ENCODE peak calls at places on chromosomes 1 and 21, in four cellular contexts. S is body of pancreas, O is ovary, Y is adrenal gland. Q is an unnamed sample.

GRCh38 chr21:43902441-43902840 is 37.4 kb downstream of the AGPAT3 start:
- DNase-seq in S (no peak), O (no peak), Y (peak), Q (no peak)

GRCh38 chr1:238485062-238485905 is 594.6 kb upstream of the ZP4 start:
- DNase-seq in S (no peak), O (no peak), Y (no peak), Q (no peak)

GRCh38 chr1:43985984-43986595 is 5.3 kb upstream of the CCDC24 start:
- DNase-seq in S (no peak), O (no peak), Y (no peak), Q (no peak)

GRCh38 chr21:20445971-20446370 is 552.2 kb upstream of the NCAM2 start:
- DNase-seq in S (no peak), O (no peak), Y (no peak), Q (no peak)

GRCh38 chr1:154599658-154600057 is 8.3 kb downstream of the ADAR start:
- DNase-seq in S (no peak), O (no peak), Y (no peak), Q (no peak)

GRCh38 chr1:109281680-109282496 is 1.1 kb downstream of the PSRC1 start:
- DNase-seq in S (peak), O (peak), Y (no peak), Q (no peak)

GRCh38 chr1:197984273-197984672 is 67.1 kb downstream of the LHX9 start:
- DNase-seq in S (no peak), O (no peak), Y (no peak), Q (no peak)

GRCh38 chr1:180571060-180571831 is 12.5 kb downstream of the OVAAL start:
- DNase-seq in S (no peak), O (no peak), Y (no peak), Q (no peak)

GRCh38 chr1:1358433-1359201 is at the start of gene MXRA8:
- DNase-seq in S (peak), O (peak), Y (peak), Q (peak)

GRCh38 chr1:41827991-41828570 is 90.6 kb downstream of the HIVEP3 start:
- DNase-seq in S (no peak), O (no peak), Y (no peak), Q (no peak)

GRCh38 chr1:31732343-31732742 is 28.5 kb upstream of the COL16A1 start:
- DNase-seq in S (no peak), O (no peak), Y (no peak), Q (no peak)

GRCh38 chr21:32328595-32328994 is 29.9 kb downstream of the MRAP start:
- DNase-seq in S (no peak), O (no peak), Y (no peak), Q (no peak)

GRCh38 chr1:221871056-221871455 is 129.2 kb upstream of the DUSP10 start:
- DNase-seq in S (no peak), O (no peak), Y (no peak), Q (no peak)

GRCh38 chr1:210237981-210238380 is 5.4 kb downstream of the SERTAD4 start:
- DNase-seq in S (no peak), O (peak), Y (no peak), Q (no peak)

GRCh38 chr1:167262820-167263219 is 42.1 kb downstream of the POU2F1 start:
- DNase-seq in S (no peak), O (no peak), Y (no peak), Q (no peak)

GRCh38 chr1:31400393-31400792 is 12.6 kb upstream of the SERINC2 start:
- DNase-seq in S (no peak), O (no peak), Y (no peak), Q (no peak)

GRCh38 chr1:67713071-67713806 is 28.2 kb downstream of the GADD45A start:
- DNase-seq in S (peak), O (no peak), Y (peak), Q (peak)

GRCh38 chr1:176183618-176184017 is 23.5 kb downstream of the COP1 start:
- DNase-seq in S (no peak), O (no peak), Y (no peak), Q (no peak)

GRCh38 chr1:71916894-71917293 is 365.4 kb downstream of the NEGR1 start:
- DNase-seq in S (no peak), O (no peak), Y (no peak), Q (no peak)

GRCh38 chr1:168867941-168868634 is 139.1 kb upstream of the DPT start:
- DNase-seq in S (peak), O (no peak), Y (no peak), Q (no peak)

GRCh38 chr1:168864266-168864665 is 135.3 kb upstream of the DPT start:
- DNase-seq in S (no peak), O (no peak), Y (no peak), Q (no peak)

GRCh38 chr1:168865850-168866620 is 137.0 kb upstream of the DPT start:
- DNase-seq in S (no peak), O (no peak), Y (no peak), Q (no peak)

GRCh38 chr1:168861421-168862023 is 132.5 kb upstream of the DPT start:
- DNase-seq in S (no peak), O (no peak), Y (no peak), Q (no peak)

DNA sequence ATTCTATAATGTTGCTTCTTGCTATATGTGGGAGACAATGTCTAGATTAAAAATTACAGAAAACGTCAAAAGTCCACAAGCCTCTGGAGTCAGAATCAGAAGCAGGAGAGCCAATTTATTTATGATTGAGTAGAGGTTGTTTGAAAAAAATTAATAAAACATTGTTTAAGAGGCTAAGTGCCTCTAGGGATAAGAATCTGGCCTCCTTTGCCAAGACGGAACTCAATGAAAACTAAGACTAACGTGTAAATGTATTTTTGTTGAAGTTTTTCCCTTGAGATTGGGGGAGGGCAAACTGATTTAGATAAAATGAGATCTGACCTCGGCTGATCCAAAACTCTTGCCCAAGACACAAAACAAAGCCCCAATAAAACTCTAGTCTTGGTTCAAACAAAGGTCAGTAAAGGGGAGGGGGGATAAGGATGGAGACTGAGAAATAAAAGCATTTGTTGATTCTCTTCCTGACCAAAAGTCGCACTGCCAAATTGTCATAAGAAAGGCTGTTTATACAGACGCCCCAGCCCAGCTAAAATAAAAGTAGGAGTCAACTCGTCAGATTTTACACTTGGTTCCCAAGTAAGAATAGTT is 134.7 kb upstream of the DPT start:
- DNase-seq in S (no peak), O (no peak), Y (no peak), Q (no peak)
- H3K27ac ChIP-seq in S (no peak), O (no peak), Y (no peak), Q (no peak)

GRCh38 chr1:29504709-29505410 is 268.5 kb downstream of the PTPRU start:
- DNase-seq in S (no peak), O (no peak), Y (no peak), Q (no peak)

GRCh38 chr1:29503441-29503840 is 267.1 kb downstream of the PTPRU start:
- DNase-seq in S (no peak), O (no peak), Y (no peak), Q (no peak)

GRCh38 chr1:29504266-29504665 is 267.9 kb downstream of the PTPRU start:
- DNase-seq in S (no peak), O (no peak), Y (no peak), Q (no peak)

GRCh38 chr1:29506678-29507225 is 270.4 kb downstream of the PTPRU start:
- DNase-seq in S (no peak), O (no peak), Y (no peak), Q (no peak)

DNA sequence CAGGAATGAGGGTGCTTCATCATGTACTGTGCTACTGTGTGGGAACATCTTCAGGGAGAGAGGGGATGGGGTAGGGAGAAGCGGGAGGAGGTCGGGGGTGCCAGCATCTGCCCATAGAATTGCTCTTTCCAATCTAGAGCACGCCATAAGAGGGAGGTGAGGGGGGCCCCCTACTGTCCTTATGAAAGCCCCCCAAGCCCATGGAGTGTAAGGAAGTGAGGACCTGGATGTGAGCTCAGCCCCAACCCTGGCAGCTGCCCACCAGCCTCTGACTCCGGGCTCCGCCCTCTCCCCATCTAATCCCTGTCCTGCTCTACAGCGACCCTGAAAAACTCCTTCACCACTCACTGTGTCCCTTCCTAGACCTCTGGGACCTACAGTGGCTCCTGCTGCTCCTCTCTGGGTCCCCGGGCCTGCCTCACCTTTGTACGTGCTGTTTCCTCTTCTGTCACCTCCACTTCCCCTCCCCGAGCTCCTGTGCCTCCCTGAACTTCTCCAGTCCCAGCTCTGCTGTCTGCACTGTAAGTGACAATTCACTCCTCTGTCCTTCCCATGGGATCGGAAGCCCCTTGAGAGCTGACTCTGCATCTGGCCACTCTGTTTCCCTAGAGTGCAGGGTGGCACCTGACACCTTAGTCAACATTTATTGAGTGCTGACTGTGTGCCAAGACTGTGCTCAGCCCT is 269.4 kb downstream of the PTPRU start:
- DNase-seq in S (no peak), O (no peak), Y (no peak), Q (no peak)
- H3K27ac ChIP-seq in S (no peak), O (no peak), Y (no peak), Q (no peak)

GRCh38 chr1:156642265-156643185 is 608 bp downstream of the BCAN start:
- DNase-seq in S (no peak), O (no peak), Y (no peak), Q (no peak)

GRCh38 chr1:156640842-156641706 is 843 bp upstream of the BCAN start:
- DNase-seq in S (no peak), O (no peak), Y (no peak), Q (no peak)

GRCh38 chr1:156639601-156640101 is 2.3 kb upstream of the BCAN start:
- DNase-seq in S (no peak), O (no peak), Y (no peak), Q (no peak)

GRCh38 chr1:156643266-156644092 is 1.6 kb downstream of the BCAN start:
- DNase-seq in S (no peak), O (no peak), Y (no peak), Q (no peak)

GRCh38 chr1:156641761-156642264 is at the start of gene BCAN:
- DNase-seq in S (no peak), O (peak), Y (no peak), Q (no peak)
- H3K27ac ChIP-seq in S (no peak), O (no peak), Y (no peak), Q (no peak)

GRCh38 chr1:17122449-17123194 is 3.4 kb upstream of the PADI2 start:
- DNase-seq in S (no peak), O (no peak), Y (no peak), Q (peak)

GRCh38 chr1:17120962-17121837 is 1.9 kb upstream of the PADI2 start:
- DNase-seq in S (peak), O (no peak), Y (no peak), Q (no peak)

GRCh38 chr1:17120483-17120882 is 1.2 kb upstream of the PADI2 start:
- DNase-seq in S (no peak), O (no peak), Y (no peak), Q (no peak)

GRCh38 chr1:17123196-17124045 is 4.2 kb upstream of the PADI2 start:
- DNase-seq in S (no peak), O (no peak), Y (no peak), Q (no peak)

GRCh38 chr1:17121881-17122280 is 2.6 kb upstream of the PADI2 start:
- DNase-seq in S (no peak), O (no peak), Y (no peak), Q (no peak)
- H3K27ac ChIP-seq in S (no peak), O (no peak), Y (no peak), Q (no peak)